ENCODE peak calls at places on chromosomes 2 and 18, in seven cellular contexts. One of them, this sample, is unnamed. For H3K27me3, the result is how much of the 10 kb centered on the place peaks cover.

GRCh38 chr2:40371525-40372277 is 80.2 kb downstream of the SLC8A1 start:
- DNase-seq in fibroblast of lung: peak
- DNase-seq in GM23248: peak
- DNase-seq in H1: no peak
- DNase-seq in HCT116: no peak
- DNase-seq in endothelial cell of umbilical vein: no peak
- DNase-seq in HepG2: no peak
- DNase-seq in this sample: peak

GRCh38 chr2:43161650-43162542 is 64.5 kb downstream of the ZFP36L2 start:
- DNase-seq in endothelial cell of umbilical vein: no peak
- DNase-seq in HCT116: no peak
- DNase-seq in H1: no peak
- DNase-seq in GM23248: no peak
- DNase-seq in fibroblast of lung: no peak
- DNase-seq in HepG2: peak
- DNase-seq in this sample: no peak

GRCh38 chr2:74893332-74893731 is 59.4 kb downstream of the HK2 start:
- DNase-seq in HCT116: no peak
- DNase-seq in H1: no peak
- DNase-seq in endothelial cell of umbilical vein: peak
- DNase-seq in HepG2: no peak
- DNase-seq in GM23248: peak
- DNase-seq in fibroblast of lung: peak
- DNase-seq in this sample: peak

GRCh38 chr2:231781798-231782726 is 980 bp upstream of the PDE6D start:
- DNase-seq in HCT116: peak
- DNase-seq in HepG2: no peak
- DNase-seq in H1: no peak
- DNase-seq in GM23248: peak
- DNase-seq in endothelial cell of umbilical vein: peak
- DNase-seq in fibroblast of lung: peak
- DNase-seq in this sample: peak

GRCh38 chr2:222627764-222628163 is 28.1 kb downstream of the FARSB start:
- DNase-seq in fibroblast of lung: no peak
- DNase-seq in GM23248: no peak
- DNase-seq in HCT116: no peak
- DNase-seq in H1: no peak
- DNase-seq in HepG2: no peak
- DNase-seq in endothelial cell of umbilical vein: no peak
- DNase-seq in this sample: no peak

GRCh38 chr2:189142893-189143759 is 36.4 kb downstream of the COL5A2 start:
- DNase-seq in fibroblast of lung: peak
- DNase-seq in GM23248: peak
- DNase-seq in HepG2: peak
- DNase-seq in H1: peak
- DNase-seq in endothelial cell of umbilical vein: peak
- DNase-seq in HCT116: peak
- DNase-seq in this sample: peak

GRCh38 chr2:40127890-40128548 is 323.9 kb downstream of the SLC8A1 start:
- DNase-seq in endothelial cell of umbilical vein: no peak
- DNase-seq in HepG2: no peak
- DNase-seq in HCT116: no peak
- DNase-seq in H1: no peak
- DNase-seq in fibroblast of lung: peak
- DNase-seq in GM23248: peak
- DNase-seq in this sample: peak

GRCh38 chr2:63059434-63060078 is 8.9 kb downstream of the OTX1 start:
- DNase-seq in HepG2: no peak
- DNase-seq in H1: no peak
- DNase-seq in HCT116: no peak
- DNase-seq in endothelial cell of umbilical vein: no peak
- DNase-seq in GM23248: no peak
- DNase-seq in fibroblast of lung: no peak
- DNase-seq in this sample: no peak

GRCh38 chr18:79523221-79523737 is 127.5 kb downstream of the NFATC1 start:
- DNase-seq in GM23248: no peak
- DNase-seq in fibroblast of lung: no peak
- DNase-seq in HepG2: no peak
- DNase-seq in endothelial cell of umbilical vein: no peak
- DNase-seq in HCT116: no peak
- DNase-seq in H1: no peak
- DNase-seq in this sample: no peak

GRCh38 chr18:55983433-55983832 is 395.4 kb upstream of the TCF4 start:
- DNase-seq in fibroblast of lung: peak
- DNase-seq in endothelial cell of umbilical vein: peak
- DNase-seq in GM23248: peak
- DNase-seq in HepG2: no peak
- DNase-seq in HCT116: no peak
- DNase-seq in H1: no peak
- DNase-seq in this sample: no peak

GRCh38 chr2:236047176-236047575 is 121.0 kb downstream of the GBX2 start:
- DNase-seq in HCT116: no peak
- DNase-seq in endothelial cell of umbilical vein: no peak
- DNase-seq in GM23248: no peak
- DNase-seq in HepG2: no peak
- DNase-seq in H1: no peak
- DNase-seq in fibroblast of lung: no peak
- DNase-seq in this sample: no peak

GRCh38 chr2:130798472-130799221 is 38.1 kb upstream of the ARHGEF4 start:
- DNase-seq in fibroblast of lung: peak
- DNase-seq in HCT116: no peak
- DNase-seq in endothelial cell of umbilical vein: no peak
- DNase-seq in HepG2: no peak
- DNase-seq in GM23248: peak
- DNase-seq in H1: peak
- DNase-seq in this sample: no peak

GRCh38 chr18:57942493-57942892 is 101.5 kb upstream of the NEDD4L start:
- DNase-seq in H1: no peak
- DNase-seq in endothelial cell of umbilical vein: no peak
- DNase-seq in HCT116: no peak
- DNase-seq in HepG2: no peak
- DNase-seq in GM23248: no peak
- DNase-seq in fibroblast of lung: no peak
- DNase-seq in this sample: no peak

GRCh38 chr18:46877329-46877987 is 39.8 kb downstream of the PIAS2 start:
- DNase-seq in HepG2: no peak
- DNase-seq in GM23248: no peak
- DNase-seq in endothelial cell of umbilical vein: no peak
- DNase-seq in HCT116: no peak
- DNase-seq in H1: no peak
- DNase-seq in fibroblast of lung: no peak
- DNase-seq in this sample: no peak

GRCh38 chr2:54015809-54016703 is 45.3 kb upstream of the PSME4 start:
- DNase-seq in endothelial cell of umbilical vein: no peak
- DNase-seq in HepG2: peak
- DNase-seq in H1: no peak
- DNase-seq in HCT116: no peak
- DNase-seq in GM23248: peak
- DNase-seq in fibroblast of lung: peak
- DNase-seq in this sample: peak

GRCh38 chr2:128269358-128270305 is 49.0 kb downstream of the HS6ST1 start:
- DNase-seq in endothelial cell of umbilical vein: no peak
- DNase-seq in fibroblast of lung: no peak
- DNase-seq in HepG2: no peak
- DNase-seq in HCT116: no peak
- DNase-seq in GM23248: no peak
- DNase-seq in H1: no peak
- DNase-seq in this sample: no peak

GRCh38 chr2:14944562-14945346 is 312.2 kb downstream of the LRATD1 start:
- DNase-seq in H1: peak
- DNase-seq in endothelial cell of umbilical vein: no peak
- DNase-seq in GM23248: peak
- DNase-seq in HCT116: peak
- DNase-seq in HepG2: peak
- DNase-seq in fibroblast of lung: peak
- DNase-seq in this sample: peak

GRCh38 chr2:118246726-118247125 is 158.5 kb downstream of the INSIG2 start:
- DNase-seq in HepG2: no peak
- DNase-seq in endothelial cell of umbilical vein: no peak
- DNase-seq in H1: no peak
- DNase-seq in fibroblast of lung: peak
- DNase-seq in HCT116: no peak
- DNase-seq in GM23248: peak
- DNase-seq in this sample: peak

GRCh38 chr2:224217962-224218347 is 178.9 kb upstream of the SERPINE2 start:
- DNase-seq in H1: no peak
- DNase-seq in HCT116: no peak
- DNase-seq in HepG2: no peak
- DNase-seq in fibroblast of lung: peak
- DNase-seq in endothelial cell of umbilical vein: no peak
- DNase-seq in GM23248: peak
- DNase-seq in this sample: no peak

GRCh38 chr2:43224571-43225092 is 1.8 kb downstream of the ZFP36L2 start:
- DNase-seq in HCT116: no peak
- DNase-seq in GM23248: peak
- DNase-seq in H1: peak
- DNase-seq in endothelial cell of umbilical vein: no peak
- DNase-seq in HepG2: no peak
- DNase-seq in fibroblast of lung: peak
- DNase-seq in this sample: peak

GRCh38 chr2:237857791-237858190 is 1.6 kb upstream of the RAMP1 start:
- DNase-seq in H1: no peak
- DNase-seq in endothelial cell of umbilical vein: no peak
- DNase-seq in HepG2: no peak
- DNase-seq in GM23248: no peak
- DNase-seq in HCT116: no peak
- DNase-seq in fibroblast of lung: no peak
- DNase-seq in this sample: no peak

GRCh38 chr2:29462293-29462692 is 347.1 kb downstream of the CLIP4 start:
- DNase-seq in H1: no peak
- DNase-seq in HepG2: no peak
- DNase-seq in fibroblast of lung: peak
- DNase-seq in endothelial cell of umbilical vein: no peak
- DNase-seq in HCT116: no peak
- DNase-seq in GM23248: peak
- DNase-seq in this sample: peak

GRCh38 chr2:71830497-71831207 is 317.0 kb downstream of the CYP26B1 start:
- DNase-seq in H1: no peak
- DNase-seq in GM23248: peak
- DNase-seq in HepG2: no peak
- DNase-seq in fibroblast of lung: no peak
- DNase-seq in HCT116: no peak
- DNase-seq in endothelial cell of umbilical vein: no peak
- DNase-seq in this sample: no peak

GRCh38 chr2:181904022-181904632 is 12.6 kb downstream of the ITPRID2 start:
- DNase-seq in GM23248: peak
- DNase-seq in fibroblast of lung: peak
- DNase-seq in HepG2: peak
- DNase-seq in endothelial cell of umbilical vein: peak
- DNase-seq in H1: no peak
- DNase-seq in HCT116: no peak
- DNase-seq in this sample: peak

GRCh38 chr2:210961249-210961648 is 404.9 kb downstream of the CPS1 start:
- DNase-seq in HepG2: peak
- DNase-seq in H1: no peak
- DNase-seq in HCT116: no peak
- DNase-seq in fibroblast of lung: peak
- DNase-seq in GM23248: no peak
- DNase-seq in endothelial cell of umbilical vein: no peak
- DNase-seq in this sample: peak

GRCh38 chr2:239167011-239167673 is 233.7 kb downstream of the HDAC4 start:
- DNase-seq in endothelial cell of umbilical vein: no peak
- DNase-seq in HCT116: no peak
- DNase-seq in GM23248: no peak
- DNase-seq in HepG2: no peak
- DNase-seq in H1: no peak
- DNase-seq in fibroblast of lung: no peak
- DNase-seq in this sample: no peak

GRCh38 chr2:127545796-127546195 is 10.3 kb downstream of the MYO7B start:
- DNase-seq in fibroblast of lung: no peak
- DNase-seq in HCT116: no peak
- DNase-seq in H1: no peak
- DNase-seq in GM23248: no peak
- DNase-seq in HepG2: no peak
- DNase-seq in endothelial cell of umbilical vein: no peak
- DNase-seq in this sample: no peak

GRCh38 chr18:23239885-23240608 is 104.8 kb downstream of the CABLES1 start:
- DNase-seq in HepG2: no peak
- DNase-seq in H1: no peak
- DNase-seq in HCT116: no peak
- DNase-seq in endothelial cell of umbilical vein: no peak
- DNase-seq in fibroblast of lung: no peak
- DNase-seq in GM23248: no peak
- DNase-seq in this sample: no peak
- H3K9ac ChIP-seq in HepG2: no peak
- H3K9ac ChIP-seq in H1: no peak
- H3K9ac ChIP-seq in HCT116: no peak
- H3K9ac ChIP-seq in endothelial cell of umbilical vein: no peak
- H3K9ac ChIP-seq in fibroblast of lung: no peak
- H3K9ac ChIP-seq in GM23248: no peak
- H3K9ac ChIP-seq in this sample: no peak

DNA sequence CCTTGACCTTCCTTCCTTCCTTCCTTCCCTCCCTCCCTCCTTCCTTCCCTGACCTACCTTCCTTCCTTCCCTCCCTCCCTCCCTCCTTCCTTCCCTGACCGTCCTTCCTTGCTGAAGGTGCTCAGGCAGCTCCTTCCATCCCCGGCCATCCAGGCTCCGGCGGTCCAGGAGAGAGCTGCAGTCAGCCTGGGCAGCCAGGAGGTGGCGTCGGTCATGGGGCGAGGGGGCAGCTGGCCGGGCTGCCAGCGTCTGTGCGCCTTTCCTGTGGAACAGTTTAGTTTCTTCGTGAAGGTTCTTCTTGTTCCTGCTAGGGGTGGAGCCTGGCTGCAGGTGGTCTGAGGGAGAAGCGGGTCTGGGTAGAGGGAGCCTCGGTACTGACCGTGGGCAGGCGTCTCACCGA is 15.7 kb downstream of the GPR35 start:
- DNase-seq in fibroblast of lung: peak
- DNase-seq in H1: peak
- DNase-seq in HepG2: peak
- DNase-seq in endothelial cell of umbilical vein: no peak
- DNase-seq in GM23248: peak
- DNase-seq in HCT116: peak
- DNase-seq in this sample: peak
- H3K27me3 ChIP-seq in fibroblast of lung: under half
- H3K27me3 ChIP-seq in H1: under half
- H3K27me3 ChIP-seq in HepG2: under half
- H3K27me3 ChIP-seq in endothelial cell of umbilical vein: under half
- H3K27me3 ChIP-seq in GM23248: under half
- H3K27me3 ChIP-seq in HCT116: under half
- H3K27me3 ChIP-seq in this sample: under half

DNA sequence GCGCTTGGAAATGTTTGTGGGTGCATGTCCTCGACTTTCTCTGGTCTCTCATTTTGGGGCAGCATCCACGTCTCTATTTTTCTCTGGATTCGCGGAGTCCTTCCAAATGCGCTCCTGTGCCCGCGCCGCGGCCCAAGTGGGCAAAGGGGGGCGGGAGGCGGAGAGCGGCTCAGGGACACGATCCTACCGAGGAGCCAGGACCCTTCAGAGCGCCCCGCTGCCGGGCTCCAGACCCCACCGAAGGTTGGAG is 990 bp downstream of the EPAS1 start:
- DNase-seq in GM23248: peak
- DNase-seq in fibroblast of lung: no peak
- DNase-seq in endothelial cell of umbilical vein: no peak
- DNase-seq in HCT116: no peak
- DNase-seq in H1: peak
- DNase-seq in HepG2: no peak
- DNase-seq in this sample: no peak
- TF ChIP-seq EZH2 in GM23248: no peak
- TF ChIP-seq EZH2 in fibroblast of lung: no peak
- TF ChIP-seq EZH2 in endothelial cell of umbilical vein: no peak
- TF ChIP-seq EZH2 in HCT116: no peak
- TF ChIP-seq EZH2 in H1: no peak
- TF ChIP-seq EZH2 in HepG2: no peak
- TF ChIP-seq EZH2 in this sample: no peak

GRCh38 chr2:173353556-173353955 is 1.1 kb upstream of the CDCA7 start:
- DNase-seq in HCT116: no peak
- DNase-seq in endothelial cell of umbilical vein: no peak
- DNase-seq in H1: no peak
- DNase-seq in fibroblast of lung: no peak
- DNase-seq in HepG2: no peak
- DNase-seq in GM23248: no peak
- DNase-seq in this sample: no peak
- H3K9ac ChIP-seq in HCT116: peak
- H3K9ac ChIP-seq in endothelial cell of umbilical vein: no peak
- H3K9ac ChIP-seq in H1: no peak
- H3K9ac ChIP-seq in fibroblast of lung: no peak
- H3K9ac ChIP-seq in HepG2: no peak
- H3K9ac ChIP-seq in GM23248: no peak
- H3K9ac ChIP-seq in this sample: peak